ENCODE peak calls at places on chromosomes 6 and 20, in ten cellular contexts. One of them, this sample, is unnamed.

GRCh38 chr6:41625442-41625841 is 12.8 kb upstream of the MDFI start:
- DNase-seq in nephron progenitor cell: no peak
- DNase-seq in progenitor cell of endocrine pancreas: no peak
- DNase-seq in fibroblast of lung: no peak
- DNase-seq in cardiac fibroblast: peak; percentile 48
- DNase-seq in lower lobe of right lung: peak; percentile 48
- DNase-seq in MM.1S: no peak
- DNase-seq in Panc1: no peak
- DNase-seq in heart right ventricle: peak; percentile 65
- DNase-seq in heart left ventricle: peak; percentile 82
- DNase-seq in this sample: no peak

GRCh38 chr6:46128476-46128875 is 1.3 kb upstream of the ENPP4 start:
- DNase-seq in nephron progenitor cell: no peak
- DNase-seq in progenitor cell of endocrine pancreas: no peak
- DNase-seq in fibroblast of lung: no peak
- DNase-seq in cardiac fibroblast: no peak
- DNase-seq in lower lobe of right lung: no peak
- DNase-seq in MM.1S: no peak
- DNase-seq in Panc1: no peak
- DNase-seq in heart right ventricle: no peak
- DNase-seq in heart left ventricle: no peak
- DNase-seq in this sample: no peak

GRCh38 chr6:74976026-74976425 is 229.8 kb downstream of the COL12A1 start:
- DNase-seq in nephron progenitor cell: no peak
- DNase-seq in progenitor cell of endocrine pancreas: no peak
- DNase-seq in fibroblast of lung: no peak
- DNase-seq in cardiac fibroblast: no peak
- DNase-seq in lower lobe of right lung: no peak
- DNase-seq in MM.1S: no peak
- DNase-seq in Panc1: no peak
- DNase-seq in heart right ventricle: no peak
- DNase-seq in heart left ventricle: no peak
- DNase-seq in this sample: no peak

GRCh38 chr20:49351775-49352174 is 73.9 kb upstream of the ZNFX1 start:
- DNase-seq in nephron progenitor cell: no peak
- DNase-seq in progenitor cell of endocrine pancreas: no peak
- DNase-seq in fibroblast of lung: no peak
- DNase-seq in cardiac fibroblast: no peak
- DNase-seq in lower lobe of right lung: no peak
- DNase-seq in MM.1S: no peak
- DNase-seq in Panc1: no peak
- DNase-seq in heart right ventricle: no peak
- DNase-seq in heart left ventricle: no peak
- DNase-seq in this sample: no peak

GRCh38 chr6:126959765-126960164 is 158.7 kb upstream of the RSPO3 start:
- DNase-seq in nephron progenitor cell: no peak
- DNase-seq in progenitor cell of endocrine pancreas: no peak
- DNase-seq in fibroblast of lung: no peak
- DNase-seq in cardiac fibroblast: no peak
- DNase-seq in lower lobe of right lung: no peak
- DNase-seq in MM.1S: no peak
- DNase-seq in Panc1: no peak
- DNase-seq in heart right ventricle: no peak
- DNase-seq in heart left ventricle: no peak
- DNase-seq in this sample: no peak

GRCh38 chr6:138485005-138485545 is 14.2 kb downstream of the NHSL1 start:
- DNase-seq in nephron progenitor cell: no peak
- DNase-seq in progenitor cell of endocrine pancreas: no peak
- DNase-seq in fibroblast of lung: peak; percentile 30
- DNase-seq in cardiac fibroblast: peak; percentile 33
- DNase-seq in lower lobe of right lung: no peak
- DNase-seq in MM.1S: no peak
- DNase-seq in Panc1: no peak
- DNase-seq in heart right ventricle: no peak
- DNase-seq in heart left ventricle: no peak
- DNase-seq in this sample: no peak

GRCh38 chr20:9218412-9219001 is 149.6 kb downstream of the PLCB4 start:
- DNase-seq in nephron progenitor cell: peak; percentile 16
- DNase-seq in progenitor cell of endocrine pancreas: no peak
- DNase-seq in fibroblast of lung: peak; percentile 52
- DNase-seq in cardiac fibroblast: peak; percentile 62
- DNase-seq in lower lobe of right lung: no peak
- DNase-seq in MM.1S: no peak
- DNase-seq in Panc1: no peak
- DNase-seq in heart right ventricle: no peak
- DNase-seq in heart left ventricle: no peak
- DNase-seq in this sample: peak; percentile 33

GRCh38 chr6:35140991-35141720 is at the start of gene TCP11:
- DNase-seq in nephron progenitor cell: no peak
- DNase-seq in progenitor cell of endocrine pancreas: no peak
- DNase-seq in fibroblast of lung: no peak
- DNase-seq in cardiac fibroblast: no peak
- DNase-seq in lower lobe of right lung: peak; percentile 65
- DNase-seq in MM.1S: no peak
- DNase-seq in Panc1: no peak
- DNase-seq in heart right ventricle: peak; percentile 15
- DNase-seq in heart left ventricle: peak; percentile 52
- DNase-seq in this sample: no peak

GRCh38 chr20:50968289-50968688 is 9.7 kb downstream of the MOCS3 start:
- DNase-seq in nephron progenitor cell: no peak
- DNase-seq in progenitor cell of endocrine pancreas: no peak
- DNase-seq in fibroblast of lung: no peak
- DNase-seq in cardiac fibroblast: no peak
- DNase-seq in lower lobe of right lung: no peak
- DNase-seq in MM.1S: no peak
- DNase-seq in Panc1: no peak
- DNase-seq in heart right ventricle: no peak
- DNase-seq in heart left ventricle: no peak
- DNase-seq in this sample: no peak

GRCh38 chr20:36231331-36231730 is 4.9 kb upstream of the AAR2 start:
- DNase-seq in nephron progenitor cell: no peak
- DNase-seq in progenitor cell of endocrine pancreas: no peak
- DNase-seq in fibroblast of lung: no peak
- DNase-seq in cardiac fibroblast: no peak
- DNase-seq in lower lobe of right lung: no peak
- DNase-seq in MM.1S: no peak
- DNase-seq in Panc1: no peak
- DNase-seq in heart right ventricle: no peak
- DNase-seq in heart left ventricle: no peak
- DNase-seq in this sample: no peak

GRCh38 chr6:134622382-134623173 is 304.7 kb upstream of the SGK1 start:
- DNase-seq in nephron progenitor cell: no peak
- DNase-seq in progenitor cell of endocrine pancreas: no peak
- DNase-seq in fibroblast of lung: no peak
- DNase-seq in cardiac fibroblast: no peak
- DNase-seq in lower lobe of right lung: no peak
- DNase-seq in MM.1S: no peak
- DNase-seq in Panc1: no peak
- DNase-seq in heart right ventricle: no peak
- DNase-seq in heart left ventricle: no peak
- DNase-seq in this sample: no peak

GRCh38 chr6:111686249-111686997 is 80.7 kb upstream of the TRAF3IP2 start:
- DNase-seq in nephron progenitor cell: peak; percentile 73
- DNase-seq in progenitor cell of endocrine pancreas: no peak
- DNase-seq in fibroblast of lung: no peak
- DNase-seq in cardiac fibroblast: no peak
- DNase-seq in lower lobe of right lung: no peak
- DNase-seq in MM.1S: no peak
- DNase-seq in Panc1: no peak
- DNase-seq in heart right ventricle: no peak
- DNase-seq in heart left ventricle: peak; percentile 41
- DNase-seq in this sample: no peak

GRCh38 chr6:129014302-129014701 is 131.4 kb downstream of the LAMA2 start:
- DNase-seq in nephron progenitor cell: no peak
- DNase-seq in progenitor cell of endocrine pancreas: no peak
- DNase-seq in fibroblast of lung: no peak
- DNase-seq in cardiac fibroblast: no peak
- DNase-seq in lower lobe of right lung: no peak
- DNase-seq in MM.1S: no peak
- DNase-seq in Panc1: no peak
- DNase-seq in heart right ventricle: no peak
- DNase-seq in heart left ventricle: no peak
- DNase-seq in this sample: no peak
- TF ChIP-seq CTCF in nephron progenitor cell: no peak
- TF ChIP-seq CTCF in progenitor cell of endocrine pancreas: no peak
- TF ChIP-seq CTCF in fibroblast of lung: no peak
- TF ChIP-seq CTCF in cardiac fibroblast: no peak
- TF ChIP-seq CTCF in lower lobe of right lung: no peak
- TF ChIP-seq CTCF in MM.1S: no peak
- TF ChIP-seq CTCF in Panc1: no peak
- TF ChIP-seq CTCF in heart right ventricle: no peak
- TF ChIP-seq CTCF in heart left ventricle: no peak
- TF ChIP-seq CTCF in this sample: no peak

DNA sequence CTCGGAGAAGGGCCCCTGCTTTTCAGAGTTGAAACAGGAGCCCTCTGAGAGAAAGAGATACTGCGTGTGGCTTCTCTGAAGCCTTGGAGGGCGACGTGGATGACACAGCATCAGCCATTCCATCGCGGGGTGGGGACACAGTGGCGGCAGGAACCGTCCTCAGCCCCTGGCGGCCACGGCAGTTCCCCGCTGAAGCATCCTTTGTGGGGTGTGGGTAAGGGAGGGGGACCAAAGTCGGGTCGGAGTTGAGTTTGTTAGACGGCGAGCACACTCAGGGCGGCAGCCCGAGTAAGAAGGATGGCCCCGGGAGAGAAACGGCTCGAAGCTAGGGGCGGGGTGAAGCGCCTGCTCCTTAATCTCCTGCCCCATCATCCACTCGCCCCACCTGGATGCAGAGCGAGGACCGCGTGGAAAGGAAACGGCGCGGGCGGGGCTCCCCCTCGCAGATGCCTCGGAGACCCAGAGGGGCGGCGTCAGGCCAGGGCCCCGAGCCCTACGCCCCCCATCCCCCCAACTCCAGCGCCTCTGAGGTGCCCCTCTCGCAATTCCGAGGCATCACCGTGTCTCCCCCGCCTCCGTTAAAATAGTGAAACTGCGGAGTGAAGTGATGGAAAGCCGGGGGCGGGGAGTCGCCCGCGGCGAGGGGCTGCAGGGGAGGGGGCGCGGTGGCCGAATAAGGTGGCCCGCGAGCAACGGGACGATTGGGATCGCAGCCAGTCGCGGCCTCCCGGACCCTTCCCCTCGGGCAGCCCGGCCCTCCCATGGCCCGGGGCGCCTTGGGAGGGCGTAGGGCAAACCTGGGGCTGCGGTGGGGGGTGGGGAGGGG is 796 bp upstream of the RREB1 start:
- DNase-seq in nephron progenitor cell: peak; percentile 48
- DNase-seq in progenitor cell of endocrine pancreas: peak; percentile 14
- DNase-seq in fibroblast of lung: no peak
- DNase-seq in cardiac fibroblast: no peak
- DNase-seq in lower lobe of right lung: peak; percentile 59
- DNase-seq in MM.1S: no peak
- DNase-seq in Panc1: no peak
- DNase-seq in heart right ventricle: peak; percentile 28
- DNase-seq in heart left ventricle: peak; percentile 56
- DNase-seq in this sample: peak; percentile 37
- TF ChIP-seq CTCF in nephron progenitor cell: no peak
- TF ChIP-seq CTCF in progenitor cell of endocrine pancreas: peak; percentile 33
- TF ChIP-seq CTCF in fibroblast of lung: peak; percentile 22
- TF ChIP-seq CTCF in cardiac fibroblast: peak; percentile 39
- TF ChIP-seq CTCF in lower lobe of right lung: no peak
- TF ChIP-seq CTCF in MM.1S: no peak
- TF ChIP-seq CTCF in Panc1: no peak
- TF ChIP-seq CTCF in heart right ventricle: no peak
- TF ChIP-seq CTCF in heart left ventricle: peak; percentile 22
- TF ChIP-seq CTCF in this sample: peak; percentile 62

GRCh38 chr6:29598348-29598747 is 13.4 kb downstream of the OR2H2 start:
- DNase-seq in nephron progenitor cell: no peak
- DNase-seq in progenitor cell of endocrine pancreas: no peak
- DNase-seq in fibroblast of lung: no peak
- DNase-seq in cardiac fibroblast: no peak
- DNase-seq in lower lobe of right lung: no peak
- DNase-seq in MM.1S: no peak
- DNase-seq in Panc1: no peak
- DNase-seq in heart right ventricle: no peak
- DNase-seq in heart left ventricle: no peak
- DNase-seq in this sample: no peak

GRCh38 chr6:29603930-29604329 is 19.0 kb downstream of the OR2H2 start:
- DNase-seq in nephron progenitor cell: no peak
- DNase-seq in progenitor cell of endocrine pancreas: no peak
- DNase-seq in fibroblast of lung: no peak
- DNase-seq in cardiac fibroblast: no peak
- DNase-seq in lower lobe of right lung: no peak
- DNase-seq in MM.1S: no peak
- DNase-seq in Panc1: no peak
- DNase-seq in heart right ventricle: no peak
- DNase-seq in heart left ventricle: no peak
- DNase-seq in this sample: no peak

GRCh38 chr6:29597184-29597583 is 12.3 kb downstream of the OR2H2 start:
- DNase-seq in nephron progenitor cell: no peak
- DNase-seq in progenitor cell of endocrine pancreas: no peak
- DNase-seq in fibroblast of lung: no peak
- DNase-seq in cardiac fibroblast: no peak
- DNase-seq in lower lobe of right lung: no peak
- DNase-seq in MM.1S: no peak
- DNase-seq in Panc1: no peak
- DNase-seq in heart right ventricle: no peak
- DNase-seq in heart left ventricle: no peak
- DNase-seq in this sample: no peak

GRCh38 chr6:29603456-29603855 is 18.5 kb downstream of the OR2H2 start:
- DNase-seq in nephron progenitor cell: no peak
- DNase-seq in progenitor cell of endocrine pancreas: no peak
- DNase-seq in fibroblast of lung: no peak
- DNase-seq in cardiac fibroblast: no peak
- DNase-seq in lower lobe of right lung: no peak
- DNase-seq in MM.1S: no peak
- DNase-seq in Panc1: no peak
- DNase-seq in heart right ventricle: no peak
- DNase-seq in heart left ventricle: no peak
- DNase-seq in this sample: no peak

GRCh38 chr6:29602564-29603361 is 17.8 kb downstream of the OR2H2 start:
- DNase-seq in nephron progenitor cell: peak; percentile 44
- DNase-seq in progenitor cell of endocrine pancreas: no peak
- DNase-seq in fibroblast of lung: peak; percentile 16
- DNase-seq in cardiac fibroblast: peak; percentile 22
- DNase-seq in lower lobe of right lung: no peak
- DNase-seq in MM.1S: peak; percentile 12
- DNase-seq in Panc1: no peak
- DNase-seq in heart right ventricle: no peak
- DNase-seq in heart left ventricle: no peak
- DNase-seq in this sample: peak; percentile 17
- TF ChIP-seq CTCF in nephron progenitor cell: peak; percentile 46
- TF ChIP-seq CTCF in progenitor cell of endocrine pancreas: peak; percentile 49
- TF ChIP-seq CTCF in fibroblast of lung: peak; percentile 12
- TF ChIP-seq CTCF in cardiac fibroblast: peak; percentile 19
- TF ChIP-seq CTCF in lower lobe of right lung: no peak
- TF ChIP-seq CTCF in MM.1S: no peak
- TF ChIP-seq CTCF in Panc1: peak; percentile 36
- TF ChIP-seq CTCF in heart right ventricle: no peak
- TF ChIP-seq CTCF in heart left ventricle: no peak
- TF ChIP-seq CTCF in this sample: peak; percentile 54

DNA sequence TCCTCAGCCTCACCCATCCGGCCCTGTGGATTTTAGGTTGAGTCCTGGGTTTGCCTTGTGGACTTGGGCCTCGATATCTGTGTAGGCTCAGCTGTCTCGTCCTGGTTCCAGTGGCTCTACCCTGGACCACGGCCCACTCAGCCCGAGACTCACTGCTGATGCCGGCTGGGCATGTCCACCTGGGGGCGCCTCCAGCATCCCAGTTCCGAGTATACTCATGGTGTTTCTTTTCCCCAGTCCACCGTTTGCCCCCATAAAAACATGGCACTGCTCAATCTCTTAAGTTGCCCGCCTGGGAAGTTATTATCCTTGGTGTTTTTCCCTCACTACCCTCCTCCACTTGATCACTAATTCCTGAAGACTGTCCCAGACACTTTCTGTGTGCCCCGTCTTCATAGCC is 99.1 kb downstream of the ARID1B start:
- DNase-seq in nephron progenitor cell: no peak
- DNase-seq in progenitor cell of endocrine pancreas: no peak
- DNase-seq in fibroblast of lung: no peak
- DNase-seq in cardiac fibroblast: no peak
- DNase-seq in lower lobe of right lung: no peak
- DNase-seq in MM.1S: no peak
- DNase-seq in Panc1: no peak
- DNase-seq in heart right ventricle: no peak
- DNase-seq in heart left ventricle: peak; percentile 50
- DNase-seq in this sample: no peak
- TF ChIP-seq CTCF in nephron progenitor cell: no peak
- TF ChIP-seq CTCF in progenitor cell of endocrine pancreas: peak; percentile 20
- TF ChIP-seq CTCF in fibroblast of lung: peak; percentile 33
- TF ChIP-seq CTCF in cardiac fibroblast: peak; percentile 48
- TF ChIP-seq CTCF in lower lobe of right lung: peak; percentile 31
- TF ChIP-seq CTCF in MM.1S: no peak
- TF ChIP-seq CTCF in Panc1: peak; percentile 70
- TF ChIP-seq CTCF in heart right ventricle: peak; percentile 5
- TF ChIP-seq CTCF in heart left ventricle: peak; percentile 40
- TF ChIP-seq CTCF in this sample: peak; percentile 61

This sample was measured in HFFc6.